ENCODE peak calls at places on chromosomes 7 and 10, in six cellular contexts. V is GM12865, E is HFF-Myc, M is fibroblast of lung, I is uterus, L is AG10803. T is an unnamed sample.

GRCh38 chr10:79244841-79245504 is 102.3 kb upstream of the PPIF start:
- DNase-seq in V (peak), E (no peak), M (no peak), I (no peak), L (peak), T (no peak)

GRCh38 chr7:95011156-95011928 is 103.9 kb downstream of the PPP1R9A start:
- DNase-seq in V (no peak), E (no peak), M (peak), I (no peak), L (peak), T (peak)

GRCh38 chr7:116840256-116840655 is 22.1 kb upstream of the CAPZA2 start:
- DNase-seq in V (no peak), E (no peak), M (no peak), I (no peak), L (no peak), T (no peak)

GRCh38 chr7:142263598-142264380 is 5.9 kb upstream of the PRSS58 start:
- DNase-seq in V (no peak), E (no peak), M (no peak), I (no peak), L (no peak), T (no peak)

GRCh38 chr7:24637706-24638105 is 64.5 kb downstream of the PALS2 start:
- DNase-seq in V (no peak), E (no peak), M (peak), I (no peak), L (peak), T (no peak)

GRCh38 chr7:1844956-1845390 is 174.9 kb downstream of the ELFN1 start:
- DNase-seq in V (no peak), E (no peak), M (no peak), I (peak), L (no peak), T (no peak)

GRCh38 chr7:33685488-33685887 is 219.9 kb upstream of the BMPER start:
- DNase-seq in V (no peak), E (no peak), M (no peak), I (no peak), L (no peak), T (no peak)

GRCh38 chr10:132623996-132624846 is 86.6 kb downstream of the INPP5A start:
- DNase-seq in V (no peak), E (no peak), M (no peak), I (peak), L (no peak), T (no peak)

GRCh38 chr10:104638861-104639594 is 2.1 kb upstream of the SORCS3 start:
- DNase-seq in V (no peak), E (no peak), M (no peak), I (no peak), L (no peak), T (no peak)

GRCh38 chr7:2883101-2883500 is 39.0 kb upstream of the GNA12 start:
- DNase-seq in V (no peak), E (no peak), M (no peak), I (no peak), L (no peak), T (no peak)

GRCh38 chr10:51010977-51011376 is 63.3 kb upstream of the PRKG1 start:
- DNase-seq in V (peak), E (no peak), M (peak), I (no peak), L (peak), T (no peak)

GRCh38 chr7:28419717-28420116 is 7.4 kb downstream of the CREB5 start:
- DNase-seq in V (no peak), E (no peak), M (peak), I (peak), L (peak), T (peak)

GRCh38 chr10:28920091-28920490 is 242.8 kb downstream of the BAMBI start:
- DNase-seq in V (no peak), E (no peak), M (no peak), I (no peak), L (no peak), T (no peak)

GRCh38 chr10:117313641-117314040 is 61.6 kb downstream of the PDZD8 start:
- DNase-seq in V (no peak), E (no peak), M (no peak), I (no peak), L (no peak), T (no peak)

GRCh38 chr7:132399367-132399766 is 176.9 kb downstream of the PLXNA4 start:
- DNase-seq in V (no peak), E (no peak), M (no peak), I (no peak), L (no peak), T (no peak)

GRCh38 chr7:6026011-6026819 is 5.0 kb upstream of the ANKRD61 start:
- DNase-seq in V (peak), E (peak), M (peak), I (peak), L (peak), T (no peak)

GRCh38 chr7:26279405-26279804 is 12.3 kb upstream of the SNX10 start:
- DNase-seq in V (peak), E (no peak), M (no peak), I (no peak), L (peak), T (no peak)

GRCh38 chr10:33304553-33304952 is 29.9 kb downstream of the NRP1 start:
- DNase-seq in V (no peak), E (no peak), M (no peak), I (no peak), L (no peak), T (no peak)

DNA sequence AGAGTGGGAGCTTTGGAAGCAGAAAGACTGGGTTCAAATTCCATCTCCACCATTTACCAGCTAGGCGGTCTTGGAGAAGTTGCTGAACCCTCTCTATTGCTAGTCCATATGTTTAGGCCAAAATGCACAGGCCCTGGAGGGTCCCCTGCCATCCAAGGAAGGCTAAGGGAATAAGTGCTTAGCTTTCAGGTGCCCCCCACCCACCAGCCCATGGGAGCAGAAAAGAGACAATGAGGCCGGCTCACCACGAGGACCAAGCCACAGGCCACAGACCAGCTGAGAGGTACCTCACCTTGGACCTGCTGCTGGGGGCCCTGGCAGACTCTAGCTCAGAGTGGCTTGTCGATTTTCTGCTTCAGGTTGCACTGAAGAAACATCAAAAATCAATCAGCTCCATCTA is 65.7 kb downstream of the GRID1 start:
- DNase-seq in V (no peak), E (no peak), M (no peak), I (no peak), L (no peak), T (no peak)
- TF ChIP-seq CTCF in V (no peak), E (no peak), M (no peak), I (no peak), L (no peak), T (no peak)

GRCh38 chr10:59906417-59907202 is at the start of gene CCDC6:
- DNase-seq in V (peak), E (peak), M (peak), I (peak), L (peak), T (peak)

GRCh38 chr10:59905735-59906416 is 480 bp downstream of the CCDC6 start:
- DNase-seq in V (no peak), E (no peak), M (no peak), I (no peak), L (no peak), T (no peak)

GRCh38 chr10:59904431-59905065 is 1.8 kb downstream of the CCDC6 start:
- DNase-seq in V (no peak), E (no peak), M (no peak), I (no peak), L (no peak), T (no peak)

GRCh38 chr10:59903871-59904270 is 2.5 kb downstream of the CCDC6 start:
- DNase-seq in V (no peak), E (no peak), M (peak), I (no peak), L (peak), T (no peak)

DNA sequence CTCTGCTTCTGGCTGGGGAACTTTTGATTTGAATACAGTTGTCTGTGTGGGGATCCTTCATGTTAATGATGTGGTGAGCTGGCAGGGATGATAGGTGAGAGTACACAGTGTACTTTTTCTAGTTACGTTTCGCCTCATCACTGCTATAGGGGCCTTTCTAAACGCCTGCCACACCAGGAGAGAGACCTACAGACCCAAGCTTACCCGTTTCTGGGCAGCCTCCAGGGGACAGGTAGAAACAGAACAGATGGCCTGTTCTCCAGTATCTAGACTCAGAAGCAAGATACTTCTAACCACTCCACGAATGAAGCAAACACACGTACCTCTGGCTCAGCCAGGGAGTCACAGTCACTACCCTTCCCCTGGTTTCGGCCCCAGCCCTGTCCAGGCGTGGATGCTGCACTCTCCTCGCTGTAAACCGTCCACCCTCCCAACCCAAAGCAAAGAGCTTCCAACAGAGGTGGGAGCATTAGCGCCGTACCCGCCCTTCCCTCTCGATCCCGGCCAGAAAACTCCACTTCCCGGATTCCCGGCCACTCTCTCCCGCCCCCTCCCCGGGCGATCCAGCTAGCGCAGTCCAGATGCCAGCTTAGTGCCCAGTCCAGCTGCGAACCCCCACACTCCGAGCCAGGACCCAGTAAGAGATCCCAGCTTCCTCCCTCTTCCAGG is 1.2 kb downstream of the CCDC6 start:
- DNase-seq in V (peak), E (no peak), M (no peak), I (peak), L (no peak), T (no peak)
- TF ChIP-seq CTCF in V (no peak), E (no peak), M (no peak), I (no peak), L (no peak), T (no peak)

DNA sequence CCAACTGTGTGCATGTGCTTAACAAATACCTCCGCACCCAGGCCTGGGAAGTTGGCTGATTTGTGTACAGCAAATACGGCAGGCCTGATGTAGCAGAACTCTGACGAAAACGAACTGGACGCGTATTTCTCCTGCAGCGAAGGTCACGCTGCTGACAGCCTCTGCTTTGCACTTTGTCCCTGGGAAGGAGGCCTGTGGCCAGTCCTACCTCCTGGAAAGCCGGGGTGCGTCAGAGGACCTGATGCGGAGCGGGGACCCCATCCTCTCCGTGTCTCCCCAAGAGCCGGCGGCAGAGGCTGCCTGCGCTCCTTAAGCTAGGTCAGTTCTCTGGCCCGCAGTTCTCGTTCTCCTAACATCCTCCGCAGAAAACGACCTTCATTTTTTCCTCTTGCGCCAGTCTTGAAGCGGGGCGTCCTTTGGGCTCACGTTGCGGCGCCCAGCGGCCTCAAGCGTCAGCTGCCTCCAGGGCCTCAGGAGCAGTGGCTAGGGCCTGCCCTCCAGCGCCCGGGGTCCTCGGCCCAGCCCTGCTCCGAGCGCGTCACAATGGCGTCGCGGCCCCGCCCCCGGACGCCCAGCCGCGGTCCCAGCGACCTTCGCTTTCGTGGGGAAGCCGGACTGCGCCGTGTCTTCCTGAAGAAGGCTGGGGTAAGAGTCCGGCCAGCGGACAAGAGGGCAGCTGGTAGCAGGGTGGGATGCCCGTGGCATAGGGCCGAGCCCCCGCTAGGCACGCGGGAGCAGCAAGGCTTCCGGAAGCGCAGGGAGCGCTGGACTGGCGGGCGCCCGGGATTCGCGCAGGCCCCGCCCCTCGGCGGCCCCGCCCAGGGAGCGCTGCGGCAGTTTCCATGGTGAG is at the start of gene ZNF487:
- DNase-seq in V (peak), E (peak), M (peak), I (peak), L (peak), T (peak)
- TF ChIP-seq CTCF in V (no peak), E (no peak), M (no peak), I (peak), L (peak), T (peak)

DNA sequence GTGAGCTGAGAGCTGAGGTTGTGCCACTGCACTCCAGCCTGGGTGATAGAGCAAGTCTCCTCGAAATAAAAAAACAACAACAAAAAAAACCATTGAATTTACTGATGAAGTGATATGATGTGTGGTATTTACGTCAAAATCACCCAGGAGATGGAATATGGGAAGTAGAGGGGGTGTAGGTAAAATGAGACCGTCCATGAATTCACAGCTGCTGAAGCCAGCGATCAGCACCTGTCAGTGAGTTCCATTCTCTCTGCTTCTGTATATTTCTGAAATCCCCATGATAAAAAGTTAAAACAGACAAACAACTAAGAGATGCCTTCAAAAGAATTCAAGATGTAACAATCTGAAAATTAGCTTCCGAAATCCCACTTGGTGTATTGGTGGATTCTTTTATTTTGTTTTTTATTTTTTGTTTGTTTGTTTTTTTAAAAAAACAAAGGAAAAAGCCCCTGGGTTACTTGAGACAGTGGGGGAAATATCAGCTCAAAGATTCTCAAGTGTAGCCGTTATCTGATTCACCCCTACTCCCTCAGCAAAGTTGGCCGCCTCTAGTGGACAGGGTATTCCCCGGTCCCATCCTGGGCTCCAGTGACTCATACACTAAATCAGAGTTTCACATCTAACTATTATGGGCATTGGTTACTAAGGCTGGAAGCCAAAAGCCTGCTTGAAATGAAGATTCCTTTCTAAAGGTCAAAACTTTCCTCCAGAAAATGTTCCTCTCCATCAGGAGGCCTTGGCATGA is 76.4 kb downstream of the MAP3K8 start:
- DNase-seq in V (peak), E (no peak), M (peak), I (peak), L (peak), T (peak)
- TF ChIP-seq CTCF in V (peak), E (no peak), M (peak), I (no peak), L (peak), T (peak)

GRCh38 chr7:34895202-34895601 is 142.1 kb downstream of the DPY19L1 start:
- DNase-seq in V (no peak), E (no peak), M (no peak), I (no peak), L (no peak), T (no peak)

GRCh38 chr7:34904987-34905386 is 132.3 kb downstream of the DPY19L1 start:
- DNase-seq in V (no peak), E (no peak), M (no peak), I (no peak), L (no peak), T (no peak)

GRCh38 chr7:34902181-34902580 is 135.1 kb downstream of the DPY19L1 start:
- DNase-seq in V (no peak), E (no peak), M (no peak), I (no peak), L (no peak), T (no peak)

GRCh38 chr7:34900891-34901493 is 136.3 kb downstream of the DPY19L1 start:
- DNase-seq in V (peak), E (no peak), M (no peak), I (no peak), L (no peak), T (no peak)
- TF ChIP-seq CTCF in V (peak), E (peak), M (no peak), I (no peak), L (no peak), T (no peak)

DNA sequence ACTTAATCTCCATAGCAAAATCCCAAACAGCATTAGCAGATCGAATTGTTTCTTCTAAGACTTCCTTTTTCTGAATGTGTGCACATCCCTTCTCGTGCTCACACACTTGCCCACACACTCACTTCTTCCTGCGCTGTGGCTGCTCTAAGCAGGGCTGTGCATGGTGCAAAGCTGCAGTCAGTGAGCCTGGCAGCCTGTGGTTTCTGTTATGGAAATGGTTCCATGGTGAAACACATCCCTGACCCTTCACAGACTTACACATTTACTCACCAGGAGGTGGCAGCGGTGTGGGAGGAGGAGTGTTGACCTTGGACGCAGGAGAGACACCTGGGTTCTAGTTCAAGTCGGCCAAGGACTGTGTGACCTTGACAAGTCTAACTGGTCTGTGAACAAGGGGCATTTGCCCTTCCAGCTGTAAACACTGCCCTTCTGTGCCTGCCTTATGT is 24.9 kb downstream of the MTURN start:
- DNase-seq in V (peak), E (no peak), M (peak), I (no peak), L (peak), T (no peak)
- TF ChIP-seq CTCF in V (no peak), E (peak), M (peak), I (no peak), L (peak), T (no peak)

GRCh38 chr10:128632694-128633093 is 506.5 kb upstream of the MKI67 start:
- DNase-seq in V (no peak), E (no peak), M (no peak), I (no peak), L (no peak), T (no peak)

GRCh38 chr10:128629111-128630096 is 503.2 kb upstream of the MKI67 start:
- DNase-seq in V (no peak), E (no peak), M (no peak), I (no peak), L (peak), T (peak)

GRCh38 chr10:128630787-128631252 is 504.6 kb upstream of the MKI67 start:
- DNase-seq in V (no peak), E (no peak), M (no peak), I (no peak), L (peak), T (peak)

GRCh38 chr10:128631801-128632241 is 505.6 kb upstream of the MKI67 start:
- DNase-seq in V (peak), E (no peak), M (peak), I (no peak), L (peak), T (no peak)

DNA sequence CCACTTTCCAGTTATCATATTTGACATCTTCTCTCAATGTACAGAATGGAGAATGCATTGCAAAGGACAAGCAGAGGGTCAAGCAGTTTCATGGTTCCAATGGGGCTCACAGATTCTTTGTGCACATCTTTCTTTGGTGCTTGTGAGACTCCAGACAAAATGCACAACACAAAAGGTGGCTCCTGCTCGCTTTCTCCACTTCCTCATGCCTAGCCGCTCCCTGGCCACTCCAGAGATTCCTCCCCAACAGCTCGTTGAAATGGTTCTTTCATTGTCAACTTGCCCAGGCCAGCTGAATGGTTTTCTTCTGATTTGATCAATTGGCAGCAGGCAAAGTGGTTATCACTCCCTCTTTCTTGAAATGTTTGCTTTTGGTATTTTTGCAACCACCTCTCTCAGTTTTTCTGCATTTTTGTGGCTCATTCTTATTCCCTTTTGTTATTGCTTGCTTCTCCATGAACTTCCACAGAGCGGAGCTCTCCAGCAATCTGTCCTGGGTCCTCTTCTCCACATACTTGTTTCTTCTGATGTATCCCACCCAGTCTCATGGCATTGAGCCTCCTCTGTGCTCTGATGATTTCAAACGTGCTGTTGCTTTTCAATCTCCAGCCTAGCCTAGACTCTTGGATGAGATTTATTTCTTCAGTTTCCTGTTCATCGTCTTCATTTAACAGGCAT is 507.8 kb upstream of the MKI67 start:
- DNase-seq in V (no peak), E (no peak), M (no peak), I (no peak), L (no peak), T (peak)
- TF ChIP-seq CTCF in V (no peak), E (no peak), M (no peak), I (no peak), L (peak), T (peak)

GRCh38 chr7:114969096-114969495 is 47.2 kb downstream of the MDFIC start:
- DNase-seq in V (no peak), E (no peak), M (no peak), I (no peak), L (no peak), T (no peak)
- TF ChIP-seq CTCF in V (no peak), E (no peak), M (no peak), I (no peak), L (no peak), T (no peak)

GRCh38 chr7:35362341-35362740 is 108.4 kb upstream of the TBX20 start:
- DNase-seq in V (no peak), E (no peak), M (no peak), I (no peak), L (no peak), T (no peak)

GRCh38 chr7:35365523-35365922 is 111.6 kb upstream of the TBX20 start:
- DNase-seq in V (no peak), E (no peak), M (no peak), I (no peak), L (no peak), T (no peak)

GRCh38 chr7:35370694-35371093 is 116.8 kb upstream of the TBX20 start:
- DNase-seq in V (no peak), E (no peak), M (no peak), I (no peak), L (no peak), T (no peak)

GRCh38 chr7:35371221-35371620 is 117.3 kb upstream of the TBX20 start:
- DNase-seq in V (no peak), E (no peak), M (no peak), I (no peak), L (no peak), T (no peak)

GRCh38 chr7:35366167-35367155 is 112.6 kb upstream of the TBX20 start:
- DNase-seq in V (no peak), E (no peak), M (no peak), I (no peak), L (no peak), T (no peak)
- TF ChIP-seq CTCF in V (no peak), E (no peak), M (no peak), I (no peak), L (no peak), T (no peak)